ENCODE peak calls at places on chromosome 6, in eight cellular contexts. P is right cardiac atrium; A is activated CD8-positive, alpha-beta T cell treated with anti-CD3 and anti-CD28 coated beads for 36 hours; O is NCI-H460; X is lung; W is osteocyte; F is germinal center; S is substantia nigra. L is an unnamed sample.

GRCh38 chr6:37802810-37803209 is 16.7 kb upstream of the ZFAND3 start:
- DNase-seq in A (no peak), P (no peak), F (no peak), S (no peak), W (no peak), X (no peak), O (no peak), L (no peak)

GRCh38 chr6:110178626-110179405 is 654 bp downstream of the WASF1 start:
- DNase-seq in F (peak; percentile 61), S (peak; percentile 51), X (peak; percentile 30), A (peak; percentile 77), O (peak; percentile 57), W (peak; percentile 84), P (peak; percentile 37), L (peak; percentile 63)

GRCh38 chr6:12548526-12548925 is 168.0 kb upstream of the PHACTR1 start:
- DNase-seq in O (no peak), X (no peak), S (no peak), F (no peak), A (no peak), W (no peak), P (no peak), L (peak; percentile 31)

GRCh38 chr6:43797919-43798318 is 27.9 kb downstream of the VEGFA start:
- DNase-seq in A (no peak), S (no peak), P (no peak), O (no peak), F (no peak), W (no peak), X (no peak), L (no peak)

GRCh38 chr6:101545171-101545570 is 151.7 kb downstream of the GRIK2 start:
- DNase-seq in F (no peak), A (no peak), S (no peak), P (no peak), X (no peak), W (no peak), O (no peak), L (no peak)

GRCh38 chr6:13453771-13454251 is 33.6 kb downstream of the GFOD1 start:
- DNase-seq in F (no peak), S (no peak), W (no peak), O (peak; percentile 6), A (peak; percentile 70), X (no peak), P (no peak), L (peak; percentile 65)

GRCh38 chr6:64679411-64679810 is 1027.6 kb downstream of the EYS start:
- DNase-seq in P (no peak), S (no peak), A (no peak), O (no peak), X (no peak), W (no peak), F (no peak), L (no peak)

GRCh38 chr6:89475634-89476033 is 42.7 kb downstream of the ANKRD6 start:
- DNase-seq in W (no peak), F (no peak), A (peak; percentile 48), O (no peak), X (no peak), P (no peak), S (no peak), L (peak; percentile 28)

GRCh38 chr6:153003294-153003645 is 761 bp upstream of the MTRF1L start:
- DNase-seq in F (no peak), A (no peak), S (no peak), W (no peak), O (no peak), X (no peak), P (no peak), L (no peak)

GRCh38 chr6:135630789-135631376 is 133.3 kb upstream of the AHI1 start:
- DNase-seq in W (no peak), F (no peak), S (no peak), O (no peak), P (no peak), A (no peak), X (no peak), L (no peak)

L was measured in H4.